ENCODE peak calls at places on chromosomes 7 and 10, in nine cellular contexts. N, U, P, H, Y, K, X, G and W are unnamed samples.
A peak's percentile ranks its signal among the peaks of the same experiment; 100 is the strongest.

GRCh38 chr7:100963874-100964273 is 5.5 kb upstream of the MUC12 start:
- DNase-seq in N (no peak), U (no peak), P (no peak), H (no peak), Y (no peak), K (no peak), X (no peak), G (no peak), W (no peak)

GRCh38 chr7:154231732-154232131 is 179.5 kb downstream of the DPP6 start:
- DNase-seq in N (no peak), U (no peak), P (no peak), H (no peak), Y (no peak), K (no peak), X (no peak), G (no peak), W (no peak)

GRCh38 chr10:51838506-51838905 is 139.1 kb upstream of the CSTF2T start:
- DNase-seq in N (no peak), U (no peak), P (no peak), H (no peak), Y (no peak), K (no peak), X (no peak), G (no peak), W (no peak)

GRCh38 chr7:114988035-114988434 is 66.1 kb downstream of the MDFIC start:
- DNase-seq in N (no peak), U (no peak), P (no peak), H (no peak), Y (no peak), K (no peak), X (no peak), G (no peak), W (no peak)

GRCh38 chr7:45180084-45180986 is 22.7 kb downstream of the RAMP3 start:
- DNase-seq in N (no peak), U (no peak), P (no peak), H (no peak), Y (no peak), K (peak; percentile 64), X (no peak), G (no peak), W (no peak)

GRCh38 chr10:13795653-13796555 is 209.1 kb downstream of the PRPF18 start:
- DNase-seq in N (no peak), U (no peak), P (no peak), H (no peak), Y (no peak), K (no peak), X (no peak), G (no peak), W (no peak)

GRCh38 chr7:90312745-90313144 is 8.4 kb downstream of the FAM237B start:
- DNase-seq in N (no peak), U (no peak), P (no peak), H (no peak), Y (no peak), K (no peak), X (no peak), G (no peak), W (no peak)

GRCh38 chr10:70738425-70739121 is 46.6 kb downstream of the TBATA start:
- DNase-seq in N (no peak), U (no peak), P (no peak), H (no peak), Y (no peak), K (no peak), X (no peak), G (no peak), W (no peak)

GRCh38 chr10:104387130-104387888 is 33.7 kb downstream of the CFAP58 start:
- DNase-seq in N (no peak), U (no peak), P (no peak), H (no peak), Y (no peak), K (no peak), X (no peak), G (peak; percentile 0), W (no peak)

GRCh38 chr10:133445268-133445732 is 8.4 kb upstream of the SCART1 start:
- DNase-seq in N (no peak), U (no peak), P (no peak), H (no peak), Y (no peak), K (peak; percentile 86), X (no peak), G (no peak), W (no peak)

GRCh38 chr10:75764974-75765551 is 333.6 kb downstream of the LRMDA start:
- DNase-seq in N (no peak), U (no peak), P (no peak), H (no peak), Y (no peak), K (no peak), X (no peak), G (no peak), W (no peak)

GRCh38 chr7:135645296-135645904 is 16.9 kb upstream of the STMP1 start:
- DNase-seq in N (no peak), U (peak; percentile 49), P (no peak), H (peak; percentile 82), Y (no peak), K (no peak), X (peak; percentile 42), G (no peak), W (no peak)

GRCh38 chr7:47326220-47326619 is 255.7 kb downstream of the TNS3 start:
- DNase-seq in N (no peak), U (no peak), P (no peak), H (peak; percentile 33), Y (no peak), K (no peak), X (no peak), G (no peak), W (no peak)

GRCh38 chr10:96276831-96277230 is 5.5 kb upstream of the BLNK start:
- DNase-seq in N (no peak), U (no peak), P (no peak), H (no peak), Y (no peak), K (no peak), X (no peak), G (no peak), W (no peak)

GRCh38 chr7:69412331-69413146 is 185.7 kb upstream of the AUTS2 start:
- DNase-seq in N (no peak), U (no peak), P (no peak), H (no peak), Y (peak; percentile 1), K (no peak), X (peak; percentile 38), G (no peak), W (no peak)

GRCh38 chr10:124917168-124917938 is 24.6 kb upstream of the ZRANB1 start:
- DNase-seq in N (no peak), U (peak; percentile 10), P (no peak), H (peak; percentile 24), Y (peak; percentile 17), K (peak; percentile 90), X (peak; percentile 44), G (peak; percentile 9), W (no peak)

GRCh38 chr10:116001266-116001857 is 271.6 kb downstream of the GFRA1 start:
- DNase-seq in N (no peak), U (no peak), P (no peak), H (peak; percentile 25), Y (no peak), K (no peak), X (no peak), G (no peak), W (no peak)

GRCh38 chr7:107684947-107685463 is 24.4 kb downstream of the SLC26A4 start:
- DNase-seq in N (no peak), U (no peak), P (no peak), H (peak; percentile 25), Y (no peak), K (no peak), X (no peak), G (no peak), W (no peak)

GRCh38 chr7:325051-325798 is 35.3 kb downstream of the FOXL3 start:
- DNase-seq in N (no peak), U (no peak), P (no peak), H (no peak), Y (no peak), K (no peak), X (no peak), G (no peak), W (no peak)

GRCh38 chr7:43199333-43199732 is 86.9 kb downstream of the HECW1 start:
- DNase-seq in N (no peak), U (no peak), P (no peak), H (no peak), Y (no peak), K (no peak), X (no peak), G (no peak), W (no peak)

GRCh38 chr10:35324196-35324595 is 12.1 kb upstream of the CCNY start:
- DNase-seq in N (no peak), U (no peak), P (no peak), H (no peak), Y (no peak), K (no peak), X (no peak), G (no peak), W (no peak)

GRCh38 chr10:124917939-124918830 is 23.7 kb upstream of the ZRANB1 start:
- DNase-seq in N (no peak), U (no peak), P (no peak), H (no peak), Y (no peak), K (peak; percentile 49), X (no peak), G (no peak), W (no peak)

GRCh38 chr10:106655606-106656005 is 508.9 kb downstream of the SORCS1 start:
- DNase-seq in N (no peak), U (no peak), P (no peak), H (no peak), Y (no peak), K (no peak), X (no peak), G (no peak), W (no peak)

GRCh38 chr7:158863611-158864506 is 7.5 kb downstream of the DYNC2I1 start:
- DNase-seq in N (no peak), U (no peak), P (no peak), H (no peak), Y (no peak), K (no peak), X (peak; percentile 37), G (peak; percentile 17), W (no peak)

GRCh38 chr10:103947799-103948198 is 19.1 kb upstream of the SLK start:
- DNase-seq in N (no peak), U (no peak), P (no peak), H (no peak), Y (no peak), K (no peak), X (no peak), G (no peak), W (no peak)

GRCh38 chr10:88931548-88931947 is 21.0 kb downstream of the ACTA2 start:
- DNase-seq in N (no peak), U (no peak), P (no peak), H (no peak), Y (no peak), K (no peak), X (no peak), G (no peak), W (no peak)

GRCh38 chr7:98548370-98548769 is 68.7 kb upstream of the NPTX2 start:
- DNase-seq in N (no peak), U (no peak), P (no peak), H (no peak), Y (no peak), K (no peak), X (no peak), G (no peak), W (no peak)

GRCh38 chr10:28046579-28046978 is 47.7 kb upstream of the ODAD2 start:
- DNase-seq in N (no peak), U (no peak), P (no peak), H (no peak), Y (no peak), K (no peak), X (no peak), G (no peak), W (no peak)

GRCh38 chr7:45658716-45659495 is 84.7 kb downstream of the ADCY1 start:
- DNase-seq in N (no peak), U (no peak), P (no peak), H (no peak), Y (no peak), K (peak; percentile 81), X (peak; percentile 52), G (no peak), W (no peak)

GRCh38 chr10:117240730-117241529 is at the start of gene SLC18A2:
- DNase-seq in N (no peak), U (no peak), P (no peak), H (no peak), Y (no peak), K (peak; percentile 81), X (no peak), G (no peak), W (no peak)

GRCh38 chr10:290026-290725 is 154.9 kb downstream of the ZMYND11 start:
- DNase-seq in N (no peak), U (no peak), P (no peak), H (no peak), Y (no peak), K (no peak), X (no peak), G (no peak), W (no peak)